ENCODE peak calls at places on chromosome 1, in six cellular contexts. B is nephron progenitor cell; Y is uterus; K is Peyer's patch; O is activated CD8-positive, alpha-beta T cell treated with anti-CD3 and anti-CD28 coated beads for 36 hours; R is heart right ventricle. M is an unnamed sample.

GRCh38 chr1:30654188-30654587 is 69.2 kb downstream of the MATN1 start:
- DNase-seq in Y (no peak), O (no peak), R (no peak), K (no peak), B (no peak), M (no peak)

GRCh38 chr1:56473582-56474270 is 105.6 kb downstream of the PLPP3 start:
- DNase-seq in R (no peak), O (no peak), Y (no peak), K (no peak), B (no peak), M (no peak)

GRCh38 chr1:8238141-8239038 is 79.5 kb upstream of the SLC45A1 start:
- DNase-seq in R (no peak), B (no peak), O (no peak), Y (no peak), K (peak), M (no peak)

GRCh38 chr1:183079697-183080096 is 56.5 kb downstream of the LAMC1 start:
- DNase-seq in R (no peak), B (no peak), O (no peak), K (no peak), Y (no peak), M (no peak)

GRCh38 chr1:147243228-147243685 is 773 bp downstream of the CHD1L start:
- DNase-seq in B (peak), K (peak), R (peak), Y (peak), O (peak), M (no peak)

GRCh38 chr1:7667625-7668218 is 103.4 kb upstream of the VAMP3 start:
- DNase-seq in R (peak), K (peak), B (peak), O (peak), Y (peak), M (no peak)

GRCh38 chr1:216222302-216222701 is 200.9 kb downstream of the USH2A start:
- DNase-seq in R (no peak), K (no peak), Y (no peak), O (no peak), B (no peak), M (no peak)

GRCh38 chr1:113652773-113653172 is 106.5 kb downstream of the PHTF1 start:
- DNase-seq in R (no peak), B (no peak), Y (no peak), O (no peak), K (no peak), M (no peak)

GRCh38 chr1:228079013-228079412 is 3.5 kb upstream of the ARF1 start:
- DNase-seq in O (no peak), K (no peak), R (no peak), Y (peak), B (no peak), M (no peak)

GRCh38 chr1:114089502-114090138 is 64.0 kb downstream of the SYT6 start:
- DNase-seq in K (no peak), B (no peak), Y (no peak), O (no peak), R (no peak), M (no peak)

GRCh38 chr1:225406976-225407725 is 20.7 kb downstream of the LBR start:
- DNase-seq in K (no peak), O (no peak), R (no peak), Y (no peak), B (no peak), M (no peak)
- TF ChIP-seq CTCF in K (no peak), O (no peak), R (no peak), Y (no peak), B (no peak), M (no peak)

GRCh38 chr1:157124855-157125254 is 13.3 kb downstream of the ETV3 start:
- DNase-seq in R (no peak), K (peak), Y (no peak), O (peak), B (no peak), M (no peak)
- TF ChIP-seq CTCF in R (no peak), K (no peak), Y (no peak), O (no peak), B (no peak), M (no peak)

GRCh38 chr1:63074321-63074720 is 248.0 kb upstream of the FOXD3 start:
- DNase-seq in O (no peak), B (no peak), K (no peak), Y (no peak), R (no peak), M (no peak)
- TF ChIP-seq CTCF in O (no peak), B (no peak), K (no peak), Y (no peak), R (no peak), M (no peak)

DNA sequence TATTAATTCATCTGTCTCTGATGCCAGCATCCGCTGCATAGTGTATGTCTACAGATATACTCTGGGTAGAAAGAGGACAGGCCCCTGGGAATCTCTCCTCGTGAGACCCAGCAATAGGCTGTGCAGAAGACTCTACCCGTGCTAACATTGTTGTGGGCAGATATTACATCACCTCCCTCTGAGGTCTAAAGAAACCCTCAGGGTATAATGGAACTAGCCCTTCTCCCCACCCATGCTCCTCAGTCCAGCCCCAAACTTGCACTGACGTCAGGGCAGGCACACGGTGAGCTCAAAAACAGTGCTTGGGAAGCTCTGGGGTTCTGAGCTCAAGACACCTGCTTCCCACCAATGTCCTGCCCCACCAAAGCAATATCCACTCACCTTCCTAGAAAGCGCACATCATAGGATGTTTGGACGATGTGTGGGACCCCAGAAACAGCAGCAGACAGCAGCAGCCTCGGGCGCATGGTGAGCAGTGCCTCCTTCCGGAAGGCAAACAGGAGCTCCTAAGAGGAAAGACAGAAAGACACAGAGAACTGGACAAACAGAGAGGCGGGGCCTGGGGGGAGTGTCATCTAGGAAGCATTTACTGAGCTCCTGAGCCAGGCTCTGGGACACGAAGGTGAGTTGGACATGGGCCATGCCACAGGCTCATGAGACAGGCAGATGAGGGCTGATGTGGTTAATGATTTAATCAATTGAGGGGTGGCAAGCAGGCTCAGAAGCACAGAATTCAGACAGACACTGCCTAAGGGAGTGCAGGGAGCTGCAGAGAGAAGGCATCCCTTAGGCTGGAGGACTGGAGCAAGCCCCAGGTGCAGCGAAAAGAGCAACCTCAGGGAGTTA is 4.8 kb downstream of the OVGP1 start:
- DNase-seq in R (no peak), K (peak), B (no peak), O (no peak), Y (no peak), M (no peak)
- TF ChIP-seq CTCF in R (no peak), K (peak), B (no peak), O (no peak), Y (no peak), M (no peak)

M was measured in chondrocyte.